ENCODE peak calls at places on chromosome 3, in seven cellular contexts. M is iris pigment epithelial cell; L is upper lobe of right lung; H is CD14-positive monocyte; G is foreskin keratinocyte; Q is activated CD4-positive, alpha-beta memory T cell treated with anti-CD3 and anti-CD28 coated beads for 36 hours; Y is stromal cell of bone marrow. F is an unnamed sample.

GRCh38 chr3:177196473-177197040 is 725 bp downstream of the TBL1XR1 start:
- DNase-seq in M (peak), L (peak), H (no peak), G (no peak), Q (no peak), Y (no peak), F (peak)

GRCh38 chr3:129103296-129103695 is 18.3 kb downstream of the RAB43 start:
- DNase-seq in M (no peak), L (no peak), H (no peak), G (no peak), Q (no peak), Y (no peak), F (no peak)

GRCh38 chr3:37986479-37987314 is 3.9 kb upstream of the VILL start:
- DNase-seq in M (no peak), L (peak), H (no peak), G (no peak), Q (no peak), Y (no peak), F (no peak)

GRCh38 chr3:49616491-49616941 is 57.6 kb upstream of the APEH start:
- DNase-seq in M (peak), L (peak), H (no peak), G (no peak), Q (no peak), Y (peak), F (peak)

GRCh38 chr3:24674261-24674660 is 179.6 kb upstream of the THRB start:
- DNase-seq in M (no peak), L (no peak), H (no peak), G (no peak), Q (no peak), Y (no peak), F (no peak)

GRCh38 chr3:71128951-71129350 is 454.6 kb downstream of the FOXP1 start:
- DNase-seq in M (peak), L (no peak), H (no peak), G (no peak), Q (peak), Y (peak), F (no peak)

GRCh38 chr3:114756506-114757279 is 390.4 kb downstream of the ZBTB20 start:
- DNase-seq in M (peak), L (no peak), H (no peak), G (peak), Q (no peak), Y (peak), F (peak)

GRCh38 chr3:132804498-132804897 is 82.3 kb upstream of the NPHP3 start:
- DNase-seq in M (peak), L (no peak), H (no peak), G (peak), Q (no peak), Y (peak), F (no peak)

GRCh38 chr3:114332342-114333179 is 38.7 kb downstream of the TIGIT start:
- DNase-seq in M (no peak), L (no peak), H (no peak), G (no peak), Q (no peak), Y (no peak), F (no peak)